ENCODE peak calls at places on chromosomes 13 and 19, in five cellular contexts. D is transverse colon, Y is breast epithelium, A is suprapubic skin, S is vagina. W is an unnamed sample.

GRCh38 chr19:56383826-56384605 is 9.3 kb downstream of the ZNF582 start:
- DNase-seq in D (no peak), Y (no peak), A (no peak), S (no peak), W (no peak)

GRCh38 chr19:45294291-45295029 is 28.2 kb downstream of the CKM start:
- DNase-seq in D (no peak), Y (peak; percentile 67), A (no peak), S (no peak), W (no peak)

GRCh38 chr19:55441319-55441691 is 1.8 kb downstream of the SHISA7 start:
- DNase-seq in D (no peak), Y (no peak), A (no peak), S (no peak), W (no peak)

GRCh38 chr13:28229522-28229921 is 91.2 kb downstream of the PAN3 start:
- DNase-seq in D (no peak), Y (no peak), A (no peak), S (no peak), W (no peak)

GRCh38 chr19:13965377-13965896 is 13.1 kb downstream of the DCAF15 start:
- DNase-seq in D (no peak), Y (no peak), A (no peak), S (no peak), W (no peak)

GRCh38 chr19:3857449-3858003 is 11.3 kb downstream of the ZFR2 start:
- DNase-seq in D (no peak), Y (no peak), A (no peak), S (no peak), W (no peak)

GRCh38 chr13:41461527-41462124 is 4.3 kb downstream of the RGCC start:
- DNase-seq in D (no peak), Y (no peak), A (no peak), S (no peak), W (no peak)

GRCh38 chr19:13055213-13056051 is 47.2 kb downstream of the LYL1 start:
- DNase-seq in D (peak; percentile 54), Y (peak; percentile 78), A (peak; percentile 89), S (no peak), W (peak; percentile 52)

GRCh38 chr19:13718733-13719132 is 45.6 kb upstream of the MRI1 start:
- DNase-seq in D (peak; percentile 53), Y (no peak), A (no peak), S (no peak), W (no peak)

GRCh38 chr19:19185853-19186728 is 5.9 kb downstream of the BORCS8 start:
- DNase-seq in D (peak; percentile 57), Y (no peak), A (no peak), S (no peak), W (peak; percentile 37)

GRCh38 chr19:51724543-51724942 is 752 bp upstream of the HAS1 start:
- DNase-seq in D (no peak), Y (no peak), A (peak; percentile 88), S (no peak), W (no peak)

GRCh38 chr19:15562861-15563260 is 52.2 kb upstream of the CYP4F8 start:
- DNase-seq in D (no peak), Y (peak; percentile 46), A (no peak), S (no peak), W (no peak)

GRCh38 chr19:2171349-2172145 is 7.8 kb downstream of the DOT1L start:
- DNase-seq in D (peak; percentile 62), Y (no peak), A (no peak), S (no peak), W (peak; percentile 39)
- H3K4me1 ChIP-seq in D (peaks cover 45% of the 10 kb centered on the region), Y (peaks cover 25% of the 10 kb centered on the region), A (peaks cover 61% of the 10 kb centered on the region), S (peaks cover 52% of the 10 kb centered on the region), W (peaks cover 61% of the 10 kb centered on the region)

GRCh38 chr19:2275588-2276428 is 6.2 kb downstream of the PEAK3 start:
- DNase-seq in D (peak; percentile 59), Y (no peak), A (peak; percentile 66), S (no peak), W (peak; percentile 63)

GRCh38 chr19:2274937-2275535 is 6.9 kb downstream of the PEAK3 start:
- DNase-seq in D (peak; percentile 80), Y (peak; percentile 48), A (peak; percentile 78), S (no peak), W (peak; percentile 69)

GRCh38 chr19:2274185-2274711 is 7.7 kb downstream of the PEAK3 start:
- DNase-seq in D (no peak), Y (no peak), A (peak; percentile 62), S (no peak), W (no peak)

GRCh38 chr19:2271516-2272103 is 10.4 kb downstream of the PEAK3 start:
- DNase-seq in D (peak; percentile 37), Y (no peak), A (peak; percentile 70), S (no peak), W (no peak)

DNA sequence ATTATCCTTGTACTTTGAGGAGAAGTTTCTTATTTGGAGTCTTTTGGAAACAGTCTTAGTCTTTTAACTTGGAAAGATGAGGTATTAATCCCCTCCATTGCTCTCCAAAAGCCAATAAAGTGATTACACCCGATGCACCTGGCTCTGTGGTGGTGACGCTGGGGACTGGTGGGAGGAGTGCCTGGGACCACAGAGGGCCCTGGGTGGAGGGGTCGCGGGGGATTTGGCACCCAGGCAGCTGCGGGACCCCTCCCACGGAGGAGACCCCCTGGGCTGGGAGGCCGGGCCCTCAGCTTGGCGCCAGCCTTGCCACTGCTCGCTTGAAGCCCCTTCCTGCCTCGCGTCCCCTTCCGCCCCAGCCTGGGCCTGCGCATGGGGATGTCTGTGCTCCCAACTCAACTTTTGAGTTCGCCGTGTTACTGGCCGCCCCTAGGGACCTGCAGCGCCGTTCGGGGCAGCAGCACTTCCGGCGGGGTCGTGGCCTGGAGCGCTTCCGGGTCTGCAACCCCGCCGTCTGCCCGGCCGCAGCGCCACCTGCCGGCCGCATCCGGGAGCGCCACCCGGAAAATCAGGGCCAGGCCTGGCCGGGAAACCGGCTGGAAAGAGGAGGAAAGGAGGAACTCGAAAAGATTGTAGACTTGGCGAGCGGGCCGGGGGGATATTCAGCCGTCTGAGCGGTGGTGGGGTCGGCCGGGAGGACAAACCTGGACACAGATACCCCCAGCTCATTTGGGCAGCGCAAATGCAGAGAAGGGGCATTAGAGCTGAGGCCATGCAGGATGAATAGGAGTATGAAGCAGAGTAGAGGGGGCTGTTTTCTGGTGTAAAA is 8.4 kb downstream of the PEAK3 start:
- DNase-seq in D (peak; percentile 85), Y (no peak), A (peak; percentile 82), S (no peak), W (peak; percentile 83)
- TF ChIP-seq POLR2AphosphoS5 in D (peak; percentile 53), Y (peak; percentile 57), A (peak; percentile 78), S (peak; percentile 72), W (peak; percentile 6)

DNA sequence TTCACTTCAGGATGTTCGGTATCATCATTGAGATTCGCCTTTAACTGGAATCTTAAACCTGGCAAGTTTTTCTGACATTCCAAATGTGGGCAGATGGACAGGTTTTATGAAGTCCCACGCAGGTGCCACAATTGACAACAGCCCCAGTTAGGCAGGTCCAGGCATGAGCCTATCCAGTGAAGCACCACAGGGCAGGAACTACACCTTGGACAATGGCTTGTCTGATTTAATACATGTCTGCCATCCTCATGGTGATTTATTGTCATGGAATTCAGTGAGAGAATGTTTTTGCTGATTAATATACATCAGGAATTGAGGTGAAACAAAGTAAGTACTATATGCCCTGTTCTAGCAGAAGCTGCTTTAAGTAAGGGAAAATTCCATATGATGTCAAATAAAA is 10.2 kb upstream of the TPP2 start:
- DNase-seq in D (no peak), Y (no peak), A (no peak), S (no peak), W (no peak)
- H3K4me1 ChIP-seq in D (no peaks in the 10 kb centered on the region), Y (no peaks in the 10 kb centered on the region), A (peaks cover 2% of the 10 kb centered on the region), S (no peaks in the 10 kb centered on the region), W (peaks cover 1% of the 10 kb centered on the region)

GRCh38 chr19:36009220-36009619 is 607 bp upstream of the SYNE4 start:
- DNase-seq in D (peak; percentile 76), Y (peak; percentile 52), A (peak; percentile 78), S (no peak), W (peak; percentile 72)
- TF ChIP-seq POLR2AphosphoS5 in D (peak; percentile 45), Y (no peak), A (no peak), S (peak; percentile 39), W (peak; percentile 23)

GRCh38 chr13:110263906-110264305 is 43.1 kb downstream of the COL4A1 start:
- DNase-seq in D (no peak), Y (no peak), A (no peak), S (peak; percentile 80), W (no peak)

GRCh38 chr13:110262494-110262893 is 44.5 kb downstream of the COL4A1 start:
- DNase-seq in D (no peak), Y (no peak), A (no peak), S (no peak), W (no peak)

GRCh38 chr13:110261166-110262081 is 45.5 kb downstream of the COL4A1 start:
- DNase-seq in D (no peak), Y (no peak), A (no peak), S (peak; percentile 83), W (no peak)

GRCh38 chr13:110262944-110263343 is 44.0 kb downstream of the COL4A1 start:
- DNase-seq in D (no peak), Y (peak; percentile 37), A (no peak), S (peak; percentile 86), W (no peak)

GRCh38 chr13:110262082-110262436 is 44.9 kb downstream of the COL4A1 start:
- DNase-seq in D (no peak), Y (no peak), A (no peak), S (peak; percentile 81), W (no peak)
- H3K4me1 ChIP-seq in D (peaks cover 14% of the 10 kb centered on the region), Y (peaks cover 15% of the 10 kb centered on the region), A (peaks cover 43% of the 10 kb centered on the region), S (peaks cover 62% of the 10 kb centered on the region), W (peaks cover 13% of the 10 kb centered on the region)

GRCh38 chr13:21458816-21459701 is at the start of gene ZDHHC20:
- DNase-seq in D (peak; percentile 94), Y (peak; percentile 72), A (peak; percentile 92), S (no peak), W (peak; percentile 93)
- TF ChIP-seq POLR2AphosphoS5 in D (peak; percentile 89), Y (peak; percentile 56), A (no peak), S (peak; percentile 83), W (peak; percentile 87)